ENCODE peak calls at places on chromosomes 13 and 19, in seven cellular contexts. Z, P, K, I, S, Q and R are unnamed samples.

GRCh38 chr19:12715102-12715501 is 8.6 kb downstream of the TNPO2 start:
- DNase-seq in I (no peak), K (no peak), Q (no peak), Z (no peak), S (no peak), P (no peak), R (no peak)

GRCh38 chr13:69935043-69935442 is 172.6 kb upstream of the ATXN8OS start:
- DNase-seq in S (no peak), K (no peak), I (no peak), P (no peak), Z (no peak), Q (no peak), R (no peak)

GRCh38 chr13:80131204-80131603 is 209.7 kb downstream of the SPRY2 start:
- DNase-seq in P (peak; percentile 46), I (no peak), S (peak; percentile 81), Z (peak; percentile 66), K (peak; percentile 76), Q (peak; percentile 49), R (peak; percentile 86)

GRCh38 chr13:30742896-30743295 is 7.6 kb downstream of the ALOX5AP start:
- DNase-seq in I (no peak), Q (no peak), P (no peak), K (no peak), Z (no peak), S (no peak), R (no peak)

GRCh38 chr13:70856706-70857105 is 748.5 kb upstream of the KLHL1 start:
- DNase-seq in I (no peak), Z (no peak), Q (no peak), P (no peak), S (peak; percentile 44), K (no peak), R (no peak)

GRCh38 chr13:75135325-75135825 is 346.6 kb downstream of the TBC1D4 start:
- DNase-seq in K (no peak), P (peak; percentile 93), S (no peak), Q (peak; percentile 99), I (no peak), Z (no peak), R (no peak)

GRCh38 chr13:47826481-47826880 is 174.6 kb downstream of the SUCLA2 start:
- DNase-seq in Q (peak; percentile 4), S (no peak), K (no peak), Z (no peak), I (no peak), P (peak; percentile 71), R (no peak)

GRCh38 chr13:51619614-51620013 is 35.4 kb downstream of the WDFY2 start:
- DNase-seq in P (peak; percentile 85), I (no peak), K (no peak), S (no peak), Q (peak; percentile 75), Z (no peak), R (no peak)

GRCh38 chr13:52849727-52850395 is 1.4 kb upstream of the PCDH8 start:
- DNase-seq in S (no peak), Q (no peak), K (no peak), Z (no peak), I (no peak), P (no peak), R (no peak)

GRCh38 chr13:52852444-52852843 is 4.0 kb upstream of the PCDH8 start:
- DNase-seq in K (no peak), S (no peak), Q (no peak), P (no peak), Z (no peak), I (no peak), R (no peak)

GRCh38 chr13:52851153-52851962 is 2.9 kb upstream of the PCDH8 start:
- DNase-seq in P (no peak), S (peak; percentile 40), Q (no peak), I (no peak), Z (peak; percentile 23), K (peak; percentile 19), R (peak; percentile 26)

GRCh38 chr13:52848455-52849190 is at the start of gene PCDH8:
- DNase-seq in P (no peak), S (no peak), I (no peak), K (no peak), Q (no peak), Z (peak; percentile 24), R (no peak)

DNA sequence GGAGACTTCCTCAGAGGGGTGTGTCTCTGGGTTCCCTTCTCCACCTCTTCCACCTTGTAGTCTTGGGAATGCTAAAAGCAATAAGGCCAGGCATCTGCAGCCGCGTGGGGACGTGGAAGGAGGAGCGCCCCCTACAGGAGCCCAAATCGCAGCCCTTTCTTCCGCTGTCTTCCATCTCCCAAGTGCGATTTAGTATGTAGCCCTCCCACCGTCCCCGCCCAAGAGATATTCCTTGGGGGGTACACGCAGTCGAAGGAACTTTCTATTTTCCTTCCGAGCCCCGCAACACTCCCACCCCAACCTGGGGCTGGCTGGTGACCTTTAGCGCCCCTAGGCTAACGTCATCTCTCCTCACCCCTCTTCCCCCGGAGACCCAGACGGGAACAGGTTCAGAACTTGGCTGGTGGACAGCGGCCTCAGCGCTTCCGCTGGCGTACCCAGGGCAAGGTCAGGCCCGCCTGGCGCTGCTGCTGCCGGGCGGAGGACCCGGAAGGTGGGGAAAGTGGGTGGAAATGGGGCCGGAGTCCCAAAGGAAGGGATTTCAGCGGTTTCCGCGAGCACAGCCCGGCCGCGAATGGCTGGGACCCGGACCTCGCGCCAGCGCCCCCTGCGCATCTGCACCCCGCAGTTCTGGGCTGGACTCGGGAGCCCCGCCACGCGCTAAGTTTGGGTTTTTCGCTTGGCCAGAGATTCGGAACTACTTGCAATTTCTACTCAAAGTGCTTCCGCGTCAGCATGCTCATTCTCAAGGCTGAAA is 2.1 kb upstream of the PCDH8 start:
- DNase-seq in Z (peak; percentile 65), Q (peak; percentile 4), S (peak; percentile 73), K (peak; percentile 73), I (peak; percentile 84), P (peak; percentile 7), R (peak; percentile 72)
- TF ChIP-seq CTCF in Z (no peak), Q (no peak), S (no peak), K (no peak), I (no peak), P (no peak), R (no peak)

GRCh38 chr13:94711561-94712286 is 621 bp downstream of the SOX21 start:
- DNase-seq in Z (no peak), Q (peak; percentile 29), S (no peak), P (no peak), K (no peak), I (peak; percentile 77), R (no peak)

GRCh38 chr13:94712287-94712811 is at the start of gene SOX21:
- DNase-seq in Q (no peak), I (no peak), P (no peak), Z (no peak), S (no peak), K (no peak), R (no peak)

GRCh38 chr13:94716016-94716415 is 3.7 kb upstream of the SOX21 start:
- DNase-seq in S (no peak), I (no peak), P (no peak), K (no peak), Z (no peak), Q (no peak), R (no peak)

GRCh38 chr13:94712812-94713555 is 639 bp upstream of the SOX21 start:
- DNase-seq in Z (no peak), Q (peak; percentile 60), I (no peak), S (no peak), P (peak; percentile 46), K (peak; percentile 34), R (no peak)

DNA sequence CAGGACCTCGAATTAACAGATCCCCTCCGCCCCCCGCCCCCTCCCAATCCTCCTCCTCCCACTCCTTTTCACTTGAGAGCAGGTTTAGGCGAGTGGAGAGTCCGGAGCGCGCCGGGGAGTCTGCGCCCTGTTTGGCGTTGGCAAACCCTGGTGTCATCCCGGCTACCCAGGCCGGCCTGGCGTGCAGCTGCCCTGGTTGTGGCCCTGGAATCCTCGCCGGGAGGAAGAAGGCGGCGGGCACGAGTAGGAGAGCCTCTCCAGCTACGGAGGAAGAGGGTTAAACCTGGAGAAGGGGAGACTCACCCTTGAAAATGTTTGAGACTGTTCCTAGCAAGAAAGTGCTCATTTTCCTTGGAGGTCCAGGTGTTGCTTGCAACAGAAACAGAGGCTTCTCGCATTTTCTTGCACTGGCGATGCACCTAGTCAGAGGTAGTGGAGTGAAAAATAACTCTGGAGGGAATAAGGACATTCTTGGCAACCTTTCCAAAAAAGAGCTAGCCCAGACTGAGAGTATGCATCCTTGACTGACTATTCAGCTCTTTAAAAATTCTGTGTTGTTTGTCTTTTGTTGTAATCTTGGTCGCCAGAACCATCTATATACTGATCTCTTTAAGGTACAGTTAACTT is 1.3 kb upstream of the SOX21 start:
- DNase-seq in P (no peak), S (no peak), Z (no peak), K (no peak), Q (no peak), I (no peak), R (no peak)
- H3K4me3 ChIP-seq in P (no peak overlapping the region), S (no peak overlapping the region), Z (no peak overlapping the region), K (peak overlapping the region; percentile 58), Q (no peak overlapping the region), I (no peak overlapping the region), R (peak overlapping the region; percentile 56)

GRCh38 chr13:32878172-32878571 is 138.1 kb upstream of the KL start:
- DNase-seq in S (no peak), Q (peak; percentile 60), Z (no peak), K (no peak), I (no peak), P (peak; percentile 73), R (no peak)

GRCh38 chr13:32881074-32881791 is 135.0 kb upstream of the KL start:
- DNase-seq in S (no peak), I (no peak), Z (no peak), Q (peak; percentile 98), P (peak; percentile 82), K (no peak), R (no peak)

GRCh38 chr13:32880636-32881035 is 135.6 kb upstream of the KL start:
- DNase-seq in I (no peak), S (no peak), Z (no peak), P (no peak), Q (no peak), K (no peak), R (no peak)

GRCh38 chr13:32883501-32883900 is 132.7 kb upstream of the KL start:
- DNase-seq in Z (peak; percentile 33), S (no peak), I (no peak), P (peak; percentile 46), K (no peak), Q (peak; percentile 51), R (no peak)

GRCh38 chr13:32881792-32882175 is 134.4 kb upstream of the KL start:
- DNase-seq in P (no peak), K (no peak), Z (no peak), I (no peak), S (no peak), Q (no peak), R (no peak)
- H3K27ac ChIP-seq in P (no peak overlapping the region), K (no peak overlapping the region), Z (no peak overlapping the region), I (no peak overlapping the region), S (no peak overlapping the region), Q (no peak overlapping the region), R (no peak overlapping the region)

DNA sequence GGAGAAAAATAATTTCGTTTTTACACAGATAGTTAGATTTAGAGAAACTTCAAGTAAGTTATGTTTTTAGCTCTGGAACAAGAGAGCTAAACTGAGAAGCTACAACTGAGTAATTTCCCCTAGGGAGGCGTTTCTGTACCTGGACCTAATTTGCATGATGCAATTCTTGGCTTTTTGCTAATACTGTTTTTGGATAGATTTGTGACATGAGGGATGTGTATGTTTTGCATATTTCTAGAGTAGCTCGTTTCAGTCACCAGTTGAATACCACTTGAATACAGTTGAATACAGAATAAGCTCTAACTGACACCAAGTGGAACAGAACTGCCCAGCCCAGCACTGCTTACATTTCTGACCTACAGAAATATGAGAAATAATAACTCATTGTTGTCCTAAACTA is 1227.9 kb upstream of the SPRY2 start:
- DNase-seq in S (no peak), P (no peak), Z (no peak), Q (no peak), I (no peak), K (no peak), R (no peak)
- TF ChIP-seq CTCF in S (no peak), P (no peak), Z (no peak), Q (no peak), I (no peak), K (no peak), R (no peak)

GRCh38 chr13:112977525-112977924 is 8.5 kb downstream of the MCF2L start:
- DNase-seq in S (no peak), P (no peak), Z (no peak), I (no peak), Q (no peak), K (no peak), R (no peak)
- H3K4me3 ChIP-seq in S (no peak overlapping the region), P (no peak overlapping the region), Z (no peak overlapping the region), I (no peak overlapping the region), Q (no peak overlapping the region), K (no peak overlapping the region), R (no peak overlapping the region)